ENCODE peak calls at places on chromosomes 2 and 18, in four cellular contexts. M is HepG2, X is uterus, C is left lung. B is an unnamed sample. For H3K9me3, the result is how much of the 10 kb centered on the place peaks cover.

GRCh38 chr2:188193230-188193629 is 98.4 kb upstream of the GULP1 start:
- DNase-seq in C (no peak), M (no peak), X (no peak), B (no peak)

GRCh38 chr2:156331572-156332451 is 709 bp downstream of the NR4A2 start:
- DNase-seq in C (peak), X (peak), M (no peak), B (peak)

GRCh38 chr18:22559414-22560282 is 141.9 kb upstream of the CTAGE1 start:
- DNase-seq in X (peak), M (peak), C (peak), B (peak)

GRCh38 chr2:42186945-42187632 is 17.9 kb downstream of the EML4 start:
- DNase-seq in M (no peak), X (no peak), C (no peak), B (no peak)

GRCh38 chr18:63477972-63478371 is 1.2 kb downstream of the SERPINB5 start:
- DNase-seq in X (no peak), M (no peak), C (no peak), B (no peak)

GRCh38 chr2:219987830-219988229 is 360.4 kb downstream of the SLC4A3 start:
- DNase-seq in C (no peak), X (no peak), M (no peak), B (no peak)

GRCh38 chr18:23133860-23134779 is 1.2 kb upstream of the CABLES1 start:
- DNase-seq in M (peak), C (peak), X (no peak), B (peak)

GRCh38 chr2:30230479-30230854 is 867 bp upstream of the LBH start:
- DNase-seq in M (no peak), X (peak), C (no peak), B (no peak)

GRCh38 chr2:219001577-219002394 is 8.6 kb upstream of the CRYBA2 start:
- DNase-seq in X (no peak), M (peak), C (peak), B (peak)

GRCh38 chr2:219125225-219125885 is 35.3 kb downstream of the NHEJ1 start:
- DNase-seq in X (peak), C (peak), M (peak), B (peak)

GRCh38 chr2:164737612-164738081 is 104.0 kb downstream of the COBLL1 start:
- DNase-seq in X (peak), M (peak), C (peak), B (peak)

GRCh38 chr2:185147361-185147760 is 549.0 kb downstream of the ZNF804A start:
- DNase-seq in M (no peak), C (no peak), X (no peak), B (no peak)

GRCh38 chr18:2411381-2411977 is 159.8 kb downstream of the METTL4 start:
- DNase-seq in X (no peak), C (no peak), M (no peak), B (no peak)

GRCh38 chr2:17309741-17310339 is 208.4 kb downstream of the RAD51AP2 start:
- DNase-seq in X (no peak), C (no peak), M (peak), B (no peak)

GRCh38 chr2:6412533-6413085 is 453.1 kb downstream of the CMPK2 start:
- DNase-seq in M (no peak), C (no peak), X (no peak), B (no peak)

GRCh38 chr18:23058746-23059440 is 76.4 kb upstream of the CABLES1 start:
- DNase-seq in M (no peak), C (no peak), X (no peak), B (no peak)

GRCh38 chr2:32452338-32453064 is 95.7 kb downstream of the BIRC6 start:
- DNase-seq in M (no peak), C (no peak), X (no peak), B (no peak)

GRCh38 chr18:54679318-54680149 is 88.5 kb downstream of the DYNAP start:
- DNase-seq in M (peak), X (no peak), C (no peak), B (no peak)

GRCh38 chr2:187407407-187408084 is 40.5 kb downstream of the CALCRL start:
- DNase-seq in M (no peak), X (no peak), C (no peak), B (no peak)

GRCh38 chr2:12006841-12007240 is 260.4 kb downstream of the LPIN1 start:
- DNase-seq in X (no peak), M (no peak), C (no peak), B (no peak)

GRCh38 chr18:23838801-23839366 is 149.6 kb downstream of the LAMA3 start:
- DNase-seq in M (no peak), X (no peak), C (no peak), B (no peak)

GRCh38 chr2:137659616-137660015 is 304.7 kb upstream of the HNMT start:
- DNase-seq in X (no peak), M (peak), C (peak), B (no peak)

GRCh38 chr2:165009466-165009865 is 54.1 kb upstream of the SLC38A11 start:
- DNase-seq in X (no peak), M (no peak), C (no peak), B (no peak)

DNA sequence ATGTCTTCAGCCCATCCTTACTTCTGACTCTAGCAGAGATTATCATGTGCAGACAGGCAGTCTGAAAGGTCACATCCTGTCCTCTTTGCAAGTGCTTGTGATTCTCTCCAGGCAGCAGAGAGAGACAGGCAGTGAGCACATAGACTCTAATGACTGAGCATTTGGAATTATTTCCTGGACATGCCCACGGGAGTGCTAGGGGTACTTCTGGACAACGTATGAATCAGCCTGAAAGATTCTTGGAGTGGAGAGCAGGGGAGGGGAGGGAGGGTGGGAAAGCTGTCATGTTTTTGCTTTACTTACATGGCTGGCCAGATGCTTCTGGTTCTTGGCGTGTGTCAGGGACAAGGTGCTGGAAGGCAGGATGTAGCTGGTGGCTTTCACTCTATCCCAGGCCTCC is 150.6 kb downstream of the RIF1 start:
- DNase-seq in M (no peak), C (no peak), X (no peak), B (no peak)
- H3K9me3 ChIP-seq in M (under half), C (under half), X (under half), B (under half)

DNA sequence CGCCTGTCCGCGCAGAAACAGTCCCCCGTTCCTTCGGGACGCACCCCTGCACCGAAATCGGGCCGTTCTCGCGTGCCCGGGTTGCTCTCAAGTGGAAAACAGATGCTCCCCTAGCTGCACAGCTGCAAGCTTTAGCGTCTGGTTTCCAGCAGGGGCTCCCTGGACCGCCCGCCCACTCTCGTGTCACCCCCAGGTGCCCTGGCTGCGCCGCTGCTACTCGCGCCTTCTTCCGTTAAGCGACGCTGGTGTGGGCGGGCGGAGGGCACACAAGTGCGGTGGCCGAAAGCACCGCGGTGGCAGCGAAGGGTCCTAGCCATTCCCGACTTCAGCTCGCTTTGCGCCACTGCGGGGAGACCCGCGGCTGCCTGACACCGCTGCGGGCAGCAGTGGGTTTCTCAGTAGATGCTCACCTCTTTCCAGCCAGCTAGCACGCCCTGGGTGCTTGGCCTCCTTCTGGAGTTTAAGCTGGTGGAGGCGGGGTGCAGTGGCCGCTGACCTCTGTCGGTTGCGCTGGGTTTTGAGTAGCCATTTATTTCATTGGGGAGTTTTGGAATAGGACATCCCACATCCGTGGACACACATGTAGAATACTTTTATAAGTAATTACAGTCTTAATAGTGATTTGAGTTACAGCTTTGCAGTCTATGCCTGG is 806 bp downstream of the ZNF407 start:
- DNase-seq in C (peak), X (no peak), M (peak), B (peak)
- TF ChIP-seq CTCF in C (no peak), X (peak), M (peak), B (peak)

GRCh38 chr2:102141915-102142828 is at the start of gene IL1R1:
- DNase-seq in X (peak), M (peak), C (peak), B (no peak)

GRCh38 chr2:102144128-102144527 is 1.6 kb downstream of the IL1R1 start:
- DNase-seq in M (no peak), C (no peak), X (no peak), B (no peak)

GRCh38 chr2:102141011-102141914 is 1.3 kb upstream of the IL1R1 start:
- DNase-seq in M (no peak), C (no peak), X (peak), B (no peak)

GRCh38 chr2:102143450-102143985 is 972 bp downstream of the IL1R1 start:
- DNase-seq in C (no peak), X (peak), M (peak), B (no peak)

DNA sequence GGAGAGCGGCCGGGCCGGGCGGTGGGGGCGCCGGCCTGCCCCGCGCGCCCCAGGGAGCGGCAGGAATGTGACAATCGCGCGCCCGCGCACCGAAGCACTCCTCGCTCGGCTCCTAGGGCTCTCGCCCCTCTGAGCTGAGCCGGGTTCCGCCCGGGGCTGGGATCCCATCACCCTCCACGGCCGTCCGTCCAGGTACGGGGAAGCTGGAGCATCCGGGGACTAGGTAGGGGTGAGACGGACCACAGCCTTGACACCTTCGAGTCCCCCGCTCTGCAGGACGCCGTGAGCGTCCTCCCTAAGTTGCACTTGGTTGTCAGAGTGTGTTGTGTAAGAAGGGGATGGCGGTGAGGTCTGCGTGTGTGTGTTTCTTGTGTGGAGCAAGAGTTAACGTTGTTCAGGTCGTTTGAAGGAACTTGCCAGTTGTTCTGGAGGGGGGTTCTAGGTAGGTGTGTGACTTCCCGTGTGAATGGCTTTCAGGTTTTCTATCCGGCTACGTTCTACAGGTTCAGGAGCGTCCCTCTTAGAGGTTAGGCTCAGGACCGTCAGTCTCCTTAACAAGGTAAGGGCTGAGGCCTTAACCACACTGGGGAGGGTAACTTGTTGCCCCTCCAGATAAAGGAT is 393 bp downstream of the IL1R1 start:
- DNase-seq in X (no peak), M (peak), C (no peak), B (no peak)
- H3K9me3 ChIP-seq in X (under half), M (under half), C (under half), B (under half)

DNA sequence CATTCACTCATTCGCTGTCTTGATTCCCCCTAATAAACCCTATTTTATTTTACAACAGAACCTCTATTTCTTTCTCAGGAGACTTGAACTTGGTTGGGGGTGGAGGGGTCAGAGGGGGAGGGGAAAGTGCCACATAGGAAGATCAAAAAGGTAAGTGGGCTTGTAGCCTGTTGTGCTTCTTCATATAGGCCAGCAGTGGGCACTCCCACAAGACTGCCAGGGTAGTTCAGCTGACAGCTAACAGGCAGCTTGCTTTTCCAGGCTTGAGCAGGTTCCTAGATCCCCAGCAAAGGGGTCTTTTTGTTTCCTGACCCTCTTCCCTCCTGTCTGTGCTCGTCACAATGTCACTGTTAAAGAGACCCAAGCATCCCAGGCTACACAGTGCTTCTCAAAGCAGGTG is 829 bp upstream of the KIAA2012 start:
- DNase-seq in C (no peak), X (no peak), M (peak), B (no peak)
- TF ChIP-seq CTCF in C (no peak), X (no peak), M (peak), B (no peak)

GRCh38 chr2:94997981-94998920 is 27.3 kb upstream of the MAL start:
- DNase-seq in C (peak), M (no peak), X (no peak), B (peak)

GRCh38 chr2:94999431-94999883 is 26.1 kb upstream of the MAL start:
- DNase-seq in M (no peak), C (peak), X (no peak), B (peak)

GRCh38 chr2:95004287-95004686 is 21.2 kb upstream of the MAL start:
- DNase-seq in C (no peak), M (no peak), X (no peak), B (no peak)

GRCh38 chr2:95001701-95002100 is 23.8 kb upstream of the MAL start:
- DNase-seq in C (no peak), M (no peak), X (no peak), B (no peak)

DNA sequence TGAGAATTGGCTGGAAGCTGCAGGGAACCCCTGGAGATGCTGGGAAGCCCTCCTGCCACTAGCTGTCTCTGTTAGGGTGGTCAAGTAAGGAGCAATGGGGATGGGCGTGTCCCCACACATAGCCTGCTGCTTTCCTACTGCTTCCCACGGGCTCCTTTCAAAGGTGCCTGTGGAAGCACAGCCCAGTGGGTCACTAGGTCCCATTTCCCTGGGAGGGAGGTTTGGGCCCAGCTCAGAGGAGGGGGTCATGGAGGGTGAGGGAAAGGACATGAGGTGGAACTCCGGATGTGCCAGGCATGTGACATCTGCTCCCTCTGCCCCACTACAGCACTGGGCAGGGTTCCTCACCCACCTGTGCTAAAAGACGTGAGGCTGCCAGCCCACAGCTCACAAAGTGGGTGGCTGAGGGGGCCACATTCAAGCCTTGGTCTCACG is 24.4 kb upstream of the MAL start:
- DNase-seq in X (no peak), C (no peak), M (no peak), B (no peak)
- H3K9me3 ChIP-seq in X (under half), C (under half), M (under half), B (under half)

GRCh38 chr2:238448031-238448955 is 21.6 kb downstream of the ASB1 start:
- DNase-seq in X (no peak), M (no peak), C (no peak), B (no peak)
- TF ChIP-seq CTCF in X (no peak), M (no peak), C (no peak), B (no peak)

DNA sequence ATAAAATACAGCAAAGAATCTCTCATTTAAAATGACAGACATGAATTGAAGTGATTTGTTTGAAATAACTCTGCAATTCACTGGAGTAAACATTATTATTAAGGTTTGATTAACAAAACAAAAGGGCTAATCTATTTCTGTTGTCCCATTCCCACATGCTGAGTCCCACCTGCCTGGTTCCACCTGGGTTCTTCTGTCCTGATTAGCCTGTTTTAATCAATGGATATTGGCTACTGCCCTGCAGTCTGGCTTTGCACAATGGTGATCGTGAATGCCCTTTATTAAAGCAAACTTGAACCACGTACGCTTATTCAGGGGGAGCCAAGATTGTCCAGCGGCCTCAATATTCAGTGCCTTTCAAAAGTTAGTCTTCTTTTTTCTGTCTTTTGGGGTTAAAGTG is 72.8 kb upstream of the CDH19 start:
- DNase-seq in X (no peak), C (no peak), M (no peak), B (no peak)
- H3K9me3 ChIP-seq in X (under half), C (under half), M (under half), B (under half)

DNA sequence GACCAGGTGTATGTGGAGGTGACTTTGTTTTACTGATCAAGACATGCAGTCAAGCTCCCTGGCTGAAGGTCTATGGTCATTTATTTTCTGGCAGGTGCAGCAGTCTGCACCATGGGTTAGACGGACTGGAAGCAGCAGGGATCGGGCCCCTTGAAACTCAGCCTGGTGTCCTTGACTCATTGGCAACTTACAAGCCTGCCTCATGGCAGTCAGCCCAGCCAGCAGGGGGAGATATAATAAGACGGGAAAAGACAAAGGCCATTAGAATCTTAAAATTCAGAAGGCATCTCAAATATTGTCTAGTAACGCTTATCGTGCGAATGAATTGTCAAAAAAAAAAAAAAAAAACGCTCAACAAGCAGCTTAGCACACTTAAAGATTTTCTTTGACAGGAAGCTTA is 308.2 kb downstream of the EN1 start:
- DNase-seq in X (no peak), C (no peak), M (peak), B (no peak)
- TF ChIP-seq CTCF in X (no peak), C (no peak), M (peak), B (no peak)

B was measured in Peyer's patch.